ENCODE peak calls at places on chromosomes 3 and 15, in seven cellular contexts. N is suprapubic skin, X is SK-N-SH, Y is prostate gland, O is GM23338, F is sigmoid colon, P is stomach. Q is an unnamed sample. For H3K36me3, the result is how much of the 10 kb centered on the place peaks cover.

GRCh38 chr15:50344006-50344464 is 11.0 kb downstream of the GABPB1 start:
- DNase-seq in N (no peak), X (no peak), Y (no peak), O (no peak), F (no peak), P (no peak), Q (no peak)

GRCh38 chr3:184716652-184717607 is 5.1 kb upstream of the MAGEF1 start:
- DNase-seq in N (no peak), X (peak), Y (no peak), O (peak), F (no peak), P (no peak), Q (no peak)

GRCh38 chr3:51692980-51693395 is 13.9 kb upstream of the GRM2 start:
- DNase-seq in N (no peak), X (no peak), Y (no peak), O (no peak), F (no peak), P (no peak), Q (no peak)

GRCh38 chr3:37052860-37053259 is 59.5 kb downstream of the MLH1 start:
- DNase-seq in N (no peak), X (no peak), Y (peak), O (no peak), F (no peak), P (peak), Q (no peak)

GRCh38 chr3:160409812-160410610 is 10.6 kb downstream of the SMC4 start:
- DNase-seq in N (no peak), X (no peak), Y (no peak), O (no peak), F (no peak), P (no peak), Q (no peak)

GRCh38 chr3:8987673-8988655 is 24.7 kb upstream of the RAD18 start:
- DNase-seq in N (no peak), X (peak), Y (peak), O (peak), F (peak), P (peak), Q (peak)

GRCh38 chr3:179958143-179958542 is 78.6 kb downstream of the PEX5L start:
- DNase-seq in N (no peak), X (no peak), Y (no peak), O (no peak), F (no peak), P (no peak), Q (no peak)

GRCh38 chr15:83571820-83572707 is 81.9 kb upstream of the ADAMTSL3 start:
- DNase-seq in N (no peak), X (peak), Y (no peak), O (peak), F (no peak), P (no peak), Q (no peak)

GRCh38 chr15:86634992-86635608 is 555.4 kb downstream of the AGBL1 start:
- DNase-seq in N (no peak), X (no peak), Y (no peak), O (no peak), F (no peak), P (no peak), Q (no peak)

GRCh38 chr3:55660642-55661041 is 173.5 kb upstream of the WNT5A start:
- DNase-seq in N (no peak), X (no peak), Y (no peak), O (no peak), F (no peak), P (no peak), Q (no peak)

GRCh38 chr3:176959867-176960266 is 237.4 kb downstream of the TBL1XR1 start:
- DNase-seq in N (no peak), X (no peak), Y (no peak), O (no peak), F (no peak), P (no peak), Q (no peak)

GRCh38 chr3:48408823-48409281 is 21.0 kb downstream of the PLXNB1 start:
- DNase-seq in N (peak), X (peak), Y (no peak), O (no peak), F (peak), P (peak), Q (peak)
- H3K36me3 ChIP-seq in N (half or more), X (under half), Y (half or more), O (under half), F (half or more), P (half or more), Q (half or more)

DNA sequence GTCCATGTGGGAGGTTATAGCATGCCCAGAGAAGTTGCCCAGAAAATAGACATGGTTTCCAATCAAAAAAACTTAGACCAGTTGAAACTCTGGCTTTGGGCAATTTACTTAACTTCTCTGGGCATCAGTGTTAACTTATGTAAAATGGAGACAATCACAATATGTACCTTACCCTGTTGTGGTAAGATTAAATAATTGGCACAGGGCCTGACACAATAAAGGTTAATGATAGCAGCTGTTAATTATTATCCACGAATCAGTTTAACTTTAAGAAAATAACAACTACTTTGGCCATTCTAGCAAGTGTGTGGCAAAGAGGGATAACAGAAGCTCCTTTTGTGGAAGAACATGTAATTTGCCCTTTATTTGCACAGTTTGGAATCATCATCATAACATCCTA is 787.6 kb downstream of the FHIT start:
- DNase-seq in N (no peak), X (no peak), Y (no peak), O (no peak), F (no peak), P (no peak), Q (no peak)
- TF ChIP-seq CTCF in N (no peak), X (no peak), Y (no peak), O (no peak), F (no peak), P (no peak), Q (no peak)

GRCh38 chr15:66700802-66701421 is 1.1 kb upstream of the SMAD6 start:
- DNase-seq in N (peak), X (peak), Y (peak), O (peak), F (peak), P (peak), Q (peak)
- TF ChIP-seq POLR2AphosphoS5 in N (no peak), X (peak), Y (peak), O (peak), F (peak), P (peak), Q (peak)

GRCh38 chr3:185928532-185928931 is 9.3 kb downstream of the TRA2B start:
- DNase-seq in N (no peak), X (no peak), Y (no peak), O (no peak), F (no peak), P (no peak), Q (no peak)

GRCh38 chr3:185927501-185928200 is 10.2 kb downstream of the TRA2B start:
- DNase-seq in N (no peak), X (no peak), Y (no peak), O (no peak), F (no peak), P (no peak), Q (no peak)

GRCh38 chr3:185924375-185924774 is 13.4 kb downstream of the TRA2B start:
- DNase-seq in N (no peak), X (no peak), Y (no peak), O (no peak), F (no peak), P (no peak), Q (no peak)

GRCh38 chr3:185925353-185925752 is 12.5 kb downstream of the TRA2B start:
- DNase-seq in N (no peak), X (no peak), Y (no peak), O (no peak), F (no peak), P (no peak), Q (no peak)

GRCh38 chr3:185926445-185926844 is 11.4 kb downstream of the TRA2B start:
- DNase-seq in N (no peak), X (no peak), Y (no peak), O (no peak), F (no peak), P (no peak), Q (no peak)
- H3K36me3 ChIP-seq in N (under half), X (half or more), Y (under half), O (half or more), F (under half), P (under half), Q (under half)

DNA sequence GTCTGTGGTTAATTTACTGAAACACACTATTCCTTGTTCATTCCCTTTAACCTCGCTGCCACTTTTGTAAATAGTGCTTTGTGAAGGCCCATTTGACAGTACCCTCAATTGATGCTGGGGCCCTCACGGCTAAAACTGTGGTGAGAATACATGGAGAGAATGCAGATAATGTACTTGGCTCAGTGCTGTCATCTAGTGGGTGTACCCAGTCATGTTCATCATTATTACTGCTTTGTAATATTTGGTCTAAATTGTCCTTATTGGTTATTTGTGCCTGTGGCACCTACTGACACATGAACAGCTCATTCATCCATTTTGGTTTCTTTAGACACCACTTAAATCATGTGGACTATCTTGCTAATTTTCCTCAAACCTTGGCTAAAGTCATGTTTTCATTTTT is 543.6 kb downstream of the EDEM1 start:
- DNase-seq in N (no peak), X (peak), Y (no peak), O (no peak), F (no peak), P (no peak), Q (no peak)
- TF ChIP-seq CTCF in N (no peak), X (peak), Y (no peak), O (no peak), F (no peak), P (no peak), Q (no peak)

GRCh38 chr3:32822609-32823498 is 5.1 kb downstream of the TRIM71 start:
- DNase-seq in N (no peak), X (no peak), Y (no peak), O (peak), F (no peak), P (no peak), Q (no peak)
- TF ChIP-seq POLR2AphosphoS5 in N (no peak), X (no peak), Y (no peak), O (peak), F (no peak), P (no peak), Q (no peak)

GRCh38 chr3:187856567-187856966 is 111.3 kb upstream of the BCL6 start:
- DNase-seq in N (no peak), X (no peak), Y (no peak), O (no peak), F (no peak), P (no peak), Q (no peak)
- H3K36me3 ChIP-seq in N (under half), X (under half), Y (under half), O (under half), F (under half), P (under half), Q (under half)

GRCh38 chr15:99752556-99752955 is 19.3 kb upstream of the LYSMD4 start:
- DNase-seq in N (no peak), X (no peak), Y (no peak), O (no peak), F (no peak), P (no peak), Q (no peak)

GRCh38 chr15:99753066-99753465 is 19.8 kb upstream of the LYSMD4 start:
- DNase-seq in N (no peak), X (no peak), Y (no peak), O (no peak), F (no peak), P (no peak), Q (no peak)

DNA sequence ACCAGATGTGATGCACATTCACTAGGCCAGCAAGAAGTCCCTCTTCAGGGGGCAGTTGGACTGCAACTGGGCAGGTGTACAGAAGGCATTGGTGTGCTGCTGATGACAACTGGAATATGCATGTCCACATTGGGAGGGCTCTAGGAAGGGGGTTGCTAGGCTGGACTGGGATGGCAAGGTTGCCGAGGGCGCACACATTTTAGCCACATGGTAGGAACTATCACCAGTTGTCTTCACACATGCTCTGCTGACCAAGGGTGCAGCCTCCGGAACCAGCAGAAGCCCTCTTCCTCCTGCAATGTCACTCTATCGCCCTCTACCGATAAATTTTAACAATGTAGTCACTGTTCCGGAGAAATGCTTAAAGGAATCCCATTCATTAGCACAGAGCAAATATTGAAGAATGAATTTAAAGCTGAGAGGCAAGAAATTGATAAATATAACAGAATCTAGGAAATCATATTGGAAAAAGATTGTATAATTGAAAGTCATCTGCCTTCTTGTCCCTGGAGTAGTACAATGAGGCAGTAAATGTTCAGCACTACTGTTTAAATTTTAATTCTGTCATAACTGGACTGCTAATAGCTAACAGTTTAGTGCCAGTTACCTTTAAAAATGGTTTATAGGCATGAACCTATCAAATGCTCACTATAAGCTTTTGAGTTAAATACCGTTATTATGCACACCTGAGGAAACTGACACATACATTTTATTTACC is 22.6 kb upstream of the LYSMD4 start:
- DNase-seq in N (no peak), X (peak), Y (peak), O (peak), F (peak), P (peak), Q (peak)
- TF ChIP-seq CTCF in N (peak), X (peak), Y (peak), O (peak), F (peak), P (peak), Q (peak)

DNA sequence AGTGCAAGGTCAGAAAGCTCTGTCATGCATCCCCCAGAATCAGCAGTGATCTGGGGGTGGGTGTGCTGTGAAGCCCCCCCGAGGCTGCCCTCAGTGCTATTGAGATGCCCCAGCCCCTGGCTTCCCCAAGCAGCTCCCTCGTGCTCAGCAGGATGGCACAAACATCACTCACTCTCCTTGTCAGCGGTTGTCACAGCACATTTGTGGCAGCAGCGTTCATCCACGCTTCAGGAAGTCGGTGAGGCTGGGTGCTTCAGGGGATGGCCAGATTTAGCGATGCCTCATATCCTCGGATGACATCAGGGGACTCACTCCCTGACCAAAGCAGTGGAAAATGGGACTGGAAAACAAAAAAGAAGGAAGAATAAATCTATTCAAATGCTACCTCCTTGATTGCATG is 54.4 kb upstream of the SLC6A11 start:
- DNase-seq in N (no peak), X (no peak), Y (no peak), O (no peak), F (no peak), P (no peak), Q (no peak)
- TF ChIP-seq POLR2AphosphoS5 in N (no peak), X (no peak), Y (no peak), O (no peak), F (no peak), P (no peak), Q (no peak)

Q was measured in spleen.